ENCODE peak calls at places on chromosomes 2 and 18, in eight cellular contexts. E is NCI-H1694 treated with DMSO at 0.1 percent for 48 hours, U is aorta, C is Peyer's patch, I is NCI-H524, L is HTR-8/SVneo, M is frontal cortex, Z is GM04503. D is an unnamed sample.

GRCh38 chr18:23824704-23825103 is 135.5 kb downstream of the LAMA3 start:
- DNase-seq in U (no peak), I (no peak), Z (no peak), M (no peak), E (no peak), C (no peak), L (no peak), D (no peak)

GRCh38 chr2:96091711-96092579 is 24.4 kb downstream of the ADRA2B start:
- DNase-seq in C (peak), U (peak), L (no peak), M (no peak), Z (no peak), E (no peak), I (peak), D (no peak)

GRCh38 chr2:237724811-237725478 is 73.6 kb upstream of the RBM44 start:
- DNase-seq in Z (no peak), M (no peak), C (peak), E (no peak), U (no peak), L (no peak), I (no peak), D (no peak)

GRCh38 chr2:218402491-218402901 is 2.8 kb downstream of the CTDSP1 start:
- DNase-seq in Z (no peak), U (no peak), M (no peak), I (no peak), E (no peak), C (no peak), L (no peak), D (no peak)

GRCh38 chr2:74533464-74533863 is 3.7 kb downstream of the HTRA2 start:
- DNase-seq in M (no peak), U (no peak), I (no peak), C (no peak), L (no peak), E (no peak), Z (no peak), D (no peak)

GRCh38 chr2:30737326-30737610 is 70.0 kb downstream of the CAPN13 start:
- DNase-seq in C (peak), L (no peak), M (no peak), I (no peak), U (no peak), E (no peak), Z (no peak), D (no peak)

GRCh38 chr2:106536490-106536889 is 49.3 kb downstream of the CD8B2 start:
- DNase-seq in E (no peak), M (no peak), L (no peak), U (no peak), C (peak), Z (no peak), I (no peak), D (no peak)

GRCh38 chr2:74399785-74400184 is 19.7 kb upstream of the DCTN1 start:
- DNase-seq in C (no peak), U (no peak), I (peak), M (no peak), L (peak), Z (no peak), E (peak), D (no peak)

GRCh38 chr2:50773533-50773932 is 258.4 kb downstream of the NRXN1 start:
- DNase-seq in E (no peak), M (no peak), I (no peak), Z (no peak), C (no peak), L (no peak), U (no peak), D (peak)

GRCh38 chr2:86293612-86294011 is 43.8 kb downstream of the REEP1 start:
- DNase-seq in C (no peak), L (no peak), I (no peak), E (peak), U (no peak), M (no peak), Z (no peak), D (no peak)

GRCh38 chr2:188345439-188345838 is 53.8 kb downstream of the GULP1 start:
- DNase-seq in Z (no peak), I (no peak), U (no peak), E (no peak), C (no peak), M (no peak), L (no peak), D (no peak)

GRCh38 chr2:74690571-74690970 is 36.5 kb downstream of the SEMA4F start:
- DNase-seq in L (peak), C (peak), Z (peak), I (peak), M (peak), E (peak), U (no peak), D (no peak)